ENCODE peak calls at places on chromosomes 5 and 9, in four cellular contexts. C, M, T and G are unnamed samples.

GRCh38 chr5:112511920-112512319 is 92.8 kb upstream of the EPB41L4A start:
- DNase-seq in C (no peak), M (no peak), T (no peak), G (no peak)

GRCh38 chr5:180282281-180282680 is 9.6 kb downstream of the MAPK9 start:
- DNase-seq in C (no peak), M (no peak), T (no peak), G (no peak)

GRCh38 chr5:151670074-151670686 is 16.5 kb downstream of the SPARC start:
- DNase-seq in C (no peak), M (peak; percentile 78), T (no peak), G (no peak)

GRCh38 chr9:16138961-16139441 is 586.2 kb downstream of the CCDC171 start:
- DNase-seq in C (no peak), M (peak; percentile 88), T (peak; percentile 40), G (no peak)

GRCh38 chr5:132012385-132013005 is 1.0 kb upstream of the ACSL6 start:
- DNase-seq in C (peak; percentile 71), M (peak; percentile 68), T (peak; percentile 12), G (peak; percentile 60)

GRCh38 chr5:98424681-98425454 is 348.6 kb upstream of the RGMB start:
- DNase-seq in C (no peak), M (peak; percentile 78), T (no peak), G (no peak)

GRCh38 chr5:94524841-94525697 is 93.3 kb downstream of the KIAA0825 start:
- DNase-seq in C (no peak), M (peak; percentile 30), T (no peak), G (no peak)

GRCh38 chr5:181197326-181197951 is 7.6 kb downstream of the TRIM7 start:
- DNase-seq in C (no peak), M (no peak), T (no peak), G (no peak)

GRCh38 chr5:112418412-112419049 is 546 bp downstream of the EPB41L4A start:
- DNase-seq in C (peak; percentile 85), M (no peak), T (no peak), G (peak; percentile 18)

GRCh38 chr5:95739857-95740256 is 8.7 kb downstream of the RHOBTB3 start:
- DNase-seq in C (no peak), M (no peak), T (no peak), G (no peak)

GRCh38 chr9:26245072-26245471 is 566.8 kb upstream of the TUSC1 start:
- DNase-seq in C (no peak), M (peak; percentile 20), T (no peak), G (no peak)

GRCh38 chr9:136012651-136013050 is 51.5 kb upstream of the UBAC1 start:
- DNase-seq in C (peak; percentile 87), M (peak; percentile 15), T (no peak), G (no peak)

GRCh38 chr5:10490927-10491672 is 49.4 kb downstream of the ROPN1L start:
- DNase-seq in C (no peak), M (no peak), T (no peak), G (peak; percentile 60)

GRCh38 chr5:173646684-173647083 is 30.2 kb upstream of the BOD1 start:
- DNase-seq in C (no peak), M (no peak), T (no peak), G (no peak)

GRCh38 chr9:136488247-136489214 is 5.7 kb upstream of the SEC16A start:
- DNase-seq in C (peak; percentile 92), M (peak; percentile 8), T (peak; percentile 67), G (peak; percentile 85)

GRCh38 chr9:110109331-110110110 is 98.4 kb downstream of the C9orf152 start:
- DNase-seq in C (no peak), M (no peak), T (no peak), G (no peak)

GRCh38 chr5:81838307-81838906 is 87.5 kb upstream of the SSBP2 start:
- DNase-seq in C (no peak), M (peak; percentile 49), T (no peak), G (peak; percentile 19)

GRCh38 chr5:92687793-92688467 is 893.1 kb downstream of the NR2F1-AS1 start:
- DNase-seq in C (no peak), M (peak; percentile 78), T (no peak), G (no peak)

GRCh38 chr5:116600876-116601275 is 26.3 kb upstream of the SEMA6A start:
- DNase-seq in C (no peak), M (peak; percentile 9), T (no peak), G (no peak)

GRCh38 chr9:137006116-137007003 is 10.0 kb upstream of the CLIC3 start:
- DNase-seq in C (peak; percentile 61), M (peak; percentile 9), T (no peak), G (peak; percentile 91)

GRCh38 chr5:156694556-156694955 is 155.5 kb upstream of the PPP1R2B start:
- DNase-seq in C (no peak), M (no peak), T (no peak), G (no peak)

GRCh38 chr5:100840364-100840763 is 62.7 kb downstream of the ST8SIA4 start:
- DNase-seq in C (no peak), M (peak; percentile 35), T (no peak), G (no peak)

GRCh38 chr9:89850633-89851325 is 246.0 kb downstream of the GADD45G start:
- DNase-seq in C (no peak), M (peak; percentile 34), T (peak; percentile 42), G (no peak)

DNA sequence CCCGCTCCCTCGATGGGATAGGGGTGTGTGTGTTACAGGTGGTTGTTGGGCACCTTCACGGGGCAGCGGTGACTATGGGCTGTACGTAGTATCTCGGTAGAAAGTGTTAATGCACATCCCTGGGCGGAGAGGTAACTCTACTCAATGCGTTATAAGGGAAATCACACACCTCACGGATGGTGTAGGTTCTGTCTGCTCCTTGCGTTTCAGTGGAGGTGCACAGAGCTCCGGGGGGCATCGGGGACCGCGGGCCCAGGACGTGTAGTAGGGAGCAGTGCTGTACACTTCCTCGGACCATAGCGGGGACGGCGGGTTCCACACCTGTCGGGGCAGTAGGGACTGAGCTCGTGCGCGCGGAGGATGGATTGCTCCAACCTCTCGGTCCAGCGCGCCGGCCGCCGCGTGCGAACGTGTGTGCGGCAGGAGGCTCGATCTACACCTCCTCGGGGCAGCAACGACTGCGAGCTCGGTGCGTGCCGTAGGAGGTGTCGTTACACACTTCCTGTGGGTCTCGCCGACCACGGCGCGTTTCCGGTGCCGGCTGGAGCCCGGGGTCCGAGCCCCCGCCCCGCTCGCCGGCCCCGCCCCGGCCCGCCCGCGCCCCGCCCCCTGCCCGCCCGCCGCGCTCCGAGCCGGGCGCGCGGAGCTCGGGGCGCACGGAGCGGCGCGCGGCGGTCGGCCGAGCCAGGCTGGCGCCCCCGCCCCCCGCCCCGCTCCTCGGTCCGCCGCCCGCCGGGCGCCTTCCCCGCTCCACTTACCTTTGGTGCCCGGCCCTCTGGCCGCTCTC is at the start of gene KIAA1958:
- DNase-seq in C (peak; percentile 95), M (peak; percentile 73), T (peak; percentile 69), G (peak; percentile 88)
- TF ChIP-seq POLR2A in C (peak; percentile 71), M (no peak), T (peak; percentile 35), G (no peak)

DNA sequence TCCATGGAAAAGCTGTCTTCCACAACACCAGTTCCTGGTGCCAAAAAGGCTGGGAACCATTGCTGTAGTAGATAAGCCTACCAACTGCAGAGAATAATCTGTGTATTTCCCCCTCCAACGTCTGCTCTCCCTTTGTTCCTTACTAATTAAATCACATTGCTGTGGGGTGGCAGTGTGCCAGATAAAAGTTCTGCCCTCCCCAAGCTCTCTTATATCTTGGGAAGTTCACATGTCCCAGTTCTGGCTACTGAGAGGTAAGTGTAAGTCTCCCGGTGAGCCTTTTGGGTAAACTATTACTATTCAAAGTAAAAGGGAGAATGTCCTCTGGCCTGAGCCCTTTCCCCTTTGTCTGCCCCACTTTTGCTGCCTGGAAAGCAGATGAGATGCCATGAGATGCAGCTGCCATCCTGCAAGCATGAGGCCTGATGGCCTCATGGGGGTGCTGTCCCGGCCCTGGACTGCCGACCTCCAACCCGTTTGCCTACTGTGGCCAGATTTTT is 14.7 kb downstream of the ENC1 start:
- DNase-seq in C (no peak), M (no peak), T (no peak), G (no peak)
- TF ChIP-seq CTCF in C (no peak), M (no peak), T (no peak), G (no peak)

DNA sequence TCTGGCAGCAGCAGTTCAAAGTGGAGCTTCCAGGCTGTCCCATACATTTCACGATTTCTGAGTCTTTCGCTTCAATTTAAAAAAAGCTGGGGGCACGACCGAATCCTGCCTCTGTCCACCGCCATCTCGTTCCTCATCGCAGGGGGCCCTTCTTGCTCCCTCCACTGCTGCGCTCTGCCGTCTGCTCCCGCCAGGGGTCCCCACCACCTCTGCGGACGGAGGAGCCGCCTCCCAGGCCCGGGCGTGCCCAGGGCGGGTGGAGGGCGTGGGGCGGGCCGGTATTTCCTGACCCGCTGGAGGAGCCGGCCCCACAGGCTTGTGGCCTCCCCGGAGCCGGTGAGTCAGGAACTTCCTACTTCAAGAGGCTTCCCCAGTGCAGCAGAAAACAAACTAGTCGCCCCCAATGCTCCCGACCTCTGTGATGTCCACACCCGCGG is 50.4 kb downstream of the USP20 start:
- DNase-seq in C (peak; percentile 98), M (peak; percentile 89), T (peak; percentile 82), G (peak; percentile 95)
- TF ChIP-seq POLR2A in C (peak; percentile 67), M (peak; percentile 29), T (no peak), G (peak; percentile 52)

GRCh38 chr9:69877852-69878507 is 57.4 kb downstream of the CFAP95 start:
- DNase-seq in C (no peak), M (peak; percentile 52), T (no peak), G (no peak)

GRCh38 chr9:69885931-69886330 is 65.3 kb downstream of the CFAP95 start:
- DNase-seq in C (no peak), M (no peak), T (no peak), G (no peak)

GRCh38 chr9:69888876-69889585 is 68.4 kb downstream of the CFAP95 start:
- DNase-seq in C (no peak), M (no peak), T (no peak), G (no peak)

GRCh38 chr9:69885474-69885929 is 64.9 kb downstream of the CFAP95 start:
- DNase-seq in C (no peak), M (no peak), T (no peak), G (peak; percentile 18)

GRCh38 chr9:69882998-69883565 is 62.5 kb downstream of the CFAP95 start:
- DNase-seq in C (no peak), M (no peak), T (no peak), G (no peak)
- TF ChIP-seq CTCF in C (no peak), M (no peak), T (no peak), G (no peak)

DNA sequence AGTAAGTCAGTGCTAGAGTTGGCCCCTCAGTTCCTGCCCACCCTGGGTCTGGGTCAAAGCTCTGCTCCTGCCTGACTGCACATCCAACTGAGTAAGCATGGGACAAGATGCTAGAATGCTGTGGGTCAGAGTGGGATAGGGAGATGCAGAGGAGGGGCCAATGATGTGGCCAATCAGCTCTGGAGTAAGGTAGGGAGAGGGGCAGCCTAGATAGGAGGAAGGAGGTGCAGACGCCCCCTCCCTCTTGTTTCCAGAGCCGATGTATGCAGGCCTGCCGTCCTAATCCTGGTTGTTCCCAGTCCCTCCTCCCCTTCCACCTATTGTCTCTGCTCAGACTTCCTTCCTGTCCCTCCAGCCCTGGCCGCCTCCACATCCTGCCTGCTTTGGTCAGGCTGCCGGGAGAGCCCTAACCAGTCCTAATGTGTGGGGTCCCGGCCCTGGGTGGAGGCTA is 1.3 kb downstream of the ARAP3 start:
- DNase-seq in C (no peak), M (peak; percentile 41), T (no peak), G (peak; percentile 28)
- TF ChIP-seq POLR2A in C (peak; percentile 18), M (no peak), T (no peak), G (no peak)